ENCODE peak calls at places on chromosomes 16 and 17, in four cellular contexts. Q, H, P and W are unnamed samples.

GRCh38 chr17:56602292-56603130 is 9.0 kb downstream of the NOG start:
- DNase-seq in Q (no peak), H (no peak), P (no peak), W (no peak)

GRCh38 chr16:28292731-28293588 is 635 bp downstream of the SBK1 start:
- DNase-seq in Q (peak), H (no peak), P (no peak), W (peak)

GRCh38 chr16:90019543-90020259 is 445 bp upstream of the DBNDD1 start:
- DNase-seq in Q (peak), H (peak), P (peak), W (peak)

GRCh38 chr17:16994626-16995025 is 22.7 kb upstream of the TNFRSF13B start:
- DNase-seq in Q (no peak), H (no peak), P (no peak), W (no peak)

GRCh38 chr16:68564367-68564985 is 25.4 kb downstream of the ZFP90 start:
- DNase-seq in Q (no peak), H (no peak), P (no peak), W (no peak)

GRCh38 chr16:81483064-81483969 is 38.7 kb downstream of the CMIP start:
- DNase-seq in Q (no peak), H (peak), P (no peak), W (no peak)

GRCh38 chr17:61646482-61646881 is 55.5 kb upstream of the NACA2 start:
- DNase-seq in Q (no peak), H (no peak), P (no peak), W (no peak)

GRCh38 chr16:78034530-78034929 is 12.2 kb downstream of the CLEC3A start:
- DNase-seq in Q (no peak), H (no peak), P (no peak), W (no peak)

GRCh38 chr17:2954898-2955445 is 108.4 kb downstream of the OR1D5 start:
- DNase-seq in Q (no peak), H (peak), P (no peak), W (no peak)

GRCh38 chr17:28093999-28094716 is 51.7 kb downstream of the NLK start:
- DNase-seq in Q (no peak), H (no peak), P (no peak), W (no peak)

GRCh38 chr17:57467226-57467625 is 210.9 kb downstream of the MSI2 start:
- DNase-seq in Q (no peak), H (no peak), P (no peak), W (no peak)

GRCh38 chr17:40522250-40522960 is 21.0 kb upstream of the TNS4 start:
- DNase-seq in Q (no peak), H (no peak), P (no peak), W (no peak)

GRCh38 chr16:84271866-84272265 is 22.8 kb upstream of the WFDC1 start:
- DNase-seq in Q (no peak), H (no peak), P (no peak), W (no peak)

GRCh38 chr17:40309031-40309937 is at the start of gene RARA:
- DNase-seq in Q (peak), H (peak), P (peak), W (no peak)

GRCh38 chr17:80045703-80046102 is 9.3 kb downstream of the CCDC40 start:
- DNase-seq in Q (no peak), H (no peak), P (no peak), W (no peak)

GRCh38 chr16:48013476-48013875 is 142.3 kb downstream of the ABCC12 start:
- DNase-seq in Q (no peak), H (no peak), P (no peak), W (no peak)

GRCh38 chr17:80712089-80712488 is 167.5 kb downstream of the RPTOR start:
- DNase-seq in Q (no peak), H (no peak), P (no peak), W (no peak)

GRCh38 chr17:36755586-36755985 is 154.2 kb downstream of the MRM1 start:
- DNase-seq in Q (peak), H (peak), P (peak), W (peak)

GRCh38 chr17:75590314-75590761 is 2.7 kb downstream of the MYO15B start:
- DNase-seq in Q (no peak), H (no peak), P (no peak), W (no peak)

GRCh38 chr17:48841395-48841831 is 10.6 kb downstream of the CALCOCO2 start:
- DNase-seq in Q (no peak), H (no peak), P (no peak), W (no peak)

GRCh38 chr16:83953796-83954576 is 946 bp downstream of the OSGIN1 start:
- DNase-seq in Q (no peak), H (peak), P (peak), W (peak)

GRCh38 chr16:31880322-31880979 is 6.8 kb downstream of the ZNF267 start:
- DNase-seq in Q (no peak), H (no peak), P (peak), W (no peak)

GRCh38 chr16:19389246-19389645 is 28.4 kb upstream of the TMC5 start:
- DNase-seq in Q (peak), H (peak), P (peak), W (peak)

DNA sequence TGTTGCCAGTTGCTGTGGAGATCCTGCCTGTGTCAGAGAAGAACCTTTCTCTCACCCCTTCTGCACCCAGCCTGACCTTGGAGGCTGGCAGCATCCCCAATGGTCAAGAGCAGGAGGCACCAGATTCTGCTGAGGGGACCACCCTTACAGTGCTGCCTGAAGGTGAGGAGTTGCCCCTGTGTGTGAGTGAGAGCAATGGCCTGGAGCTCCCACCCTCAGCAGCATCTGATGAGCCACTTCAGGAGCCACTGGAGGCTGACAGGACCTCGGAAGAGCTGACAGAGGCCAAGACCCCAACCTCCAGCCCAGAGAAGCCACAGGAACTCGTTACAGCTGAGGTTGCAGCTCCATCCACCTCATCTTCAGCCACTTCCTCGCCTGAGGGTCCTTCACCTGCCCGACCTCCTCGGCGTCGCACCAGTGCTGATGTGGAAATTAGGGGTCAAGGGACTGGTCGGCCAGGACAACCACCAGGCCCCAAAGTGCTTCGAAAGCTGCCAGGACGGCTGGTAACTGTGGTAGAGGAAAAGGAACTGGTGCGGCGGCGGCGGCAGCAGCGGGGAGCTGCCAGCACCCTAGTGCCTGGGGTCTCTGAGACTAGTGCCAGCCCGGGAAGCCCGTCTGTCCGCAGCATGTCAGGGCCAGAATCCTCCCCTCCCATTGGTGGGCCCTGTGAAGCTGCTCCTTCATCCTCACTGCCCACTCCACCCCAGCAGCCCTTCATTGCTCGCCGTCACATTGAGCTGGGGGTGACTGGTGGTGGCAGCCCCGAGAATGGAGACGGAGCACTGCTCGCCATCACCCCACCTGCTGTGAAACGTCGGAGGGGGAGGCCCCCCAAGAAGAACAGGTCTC is 10.2 kb upstream of the PHKG2 start:
- DNase-seq in Q (no peak), H (no peak), P (no peak), W (no peak)
- TF ChIP-seq ELF4 in Q (no peak), H (no peak), P (no peak), W (no peak)

DNA sequence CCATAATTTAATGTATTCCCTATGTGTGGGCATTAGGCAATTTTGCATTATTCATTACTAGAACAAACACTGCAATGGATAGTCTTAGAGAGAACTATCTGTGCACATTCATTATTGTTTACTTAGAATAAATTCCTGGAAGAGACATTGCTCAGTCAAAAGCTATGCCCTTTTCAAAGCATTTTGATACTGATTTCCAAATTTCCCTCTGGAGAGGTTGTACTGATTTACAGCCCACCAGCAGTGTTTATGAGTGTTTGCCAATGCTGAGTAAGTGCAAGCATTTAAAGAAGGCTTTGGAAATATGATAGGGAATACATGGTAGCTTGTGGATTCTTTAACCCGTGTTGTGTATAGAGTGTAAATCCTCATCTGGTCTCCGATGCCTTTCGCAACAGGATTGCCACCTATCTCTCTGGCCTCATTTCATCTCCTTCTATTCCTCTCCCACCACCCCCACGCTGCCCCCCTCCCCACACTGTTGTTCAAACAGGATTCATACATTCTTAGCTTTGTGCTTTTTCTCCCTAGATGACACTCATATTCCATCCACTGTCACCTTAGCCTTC is 33.4 kb upstream of the MMD start:
- DNase-seq in Q (no peak), H (peak), P (no peak), W (peak)
- TF ChIP-seq ELF4 in Q (no peak), H (no peak), P (no peak), W (no peak)

GRCh38 chr17:78230252-78230962 is 1.0 kb upstream of the TMEM235 start:
- DNase-seq in Q (no peak), H (no peak), P (no peak), W (no peak)
- TF ChIP-seq ELF4 in Q (no peak), H (no peak), P (no peak), W (no peak)

GRCh38 chr16:66014221-66014620 is 352.3 kb upstream of the CDH5 start:
- DNase-seq in Q (no peak), H (no peak), P (no peak), W (no peak)
- TF ChIP-seq ELF4 in Q (no peak), H (no peak), P (no peak), W (no peak)

DNA sequence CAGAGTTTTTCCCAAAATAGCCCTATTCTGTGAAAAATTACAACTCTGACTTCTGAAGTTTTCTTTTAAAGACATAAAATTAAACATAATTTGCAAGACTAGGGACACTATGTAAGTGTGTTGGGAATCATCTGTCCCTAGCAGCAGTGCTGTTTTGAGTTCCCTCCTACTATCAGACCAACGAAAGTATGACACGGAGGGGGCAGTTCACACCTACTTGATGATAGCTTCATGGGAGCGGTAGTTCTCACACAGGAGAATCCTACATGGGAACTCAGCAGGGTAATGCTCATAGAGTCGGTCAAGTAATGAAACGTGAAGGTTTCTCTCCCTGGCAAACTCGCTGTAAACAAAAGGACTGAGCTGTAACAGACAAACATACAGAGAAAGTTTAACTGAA is 96.6 kb downstream of the HELZ start:
- DNase-seq in Q (no peak), H (no peak), P (no peak), W (no peak)
- TF ChIP-seq ELF4 in Q (no peak), H (no peak), P (no peak), W (no peak)